ENCODE peak calls at places on chromosomes 5 and 9, in four cellular contexts. X is HFFc6, L is AG08396, Z is osteoblast. K is an unnamed sample.

GRCh38 chr9:87469833-87470465 is 27.7 kb upstream of the DAPK1 start:
- DNase-seq in Z (no peak), X (no peak), L (no peak), K (no peak)

GRCh38 chr9:124238546-124239140 is 19.1 kb upstream of the NEK6 start:
- DNase-seq in X (no peak), Z (no peak), L (no peak), K (no peak)

GRCh38 chr5:158720316-158720715 is 379.4 kb downstream of the EBF1 start:
- DNase-seq in L (no peak), X (no peak), Z (no peak), K (no peak)

GRCh38 chr5:135157421-135158314 is 123.6 kb upstream of the PITX1 start:
- DNase-seq in Z (no peak), L (no peak), X (no peak), K (no peak)

GRCh38 chr5:156534086-156534485 is 207.1 kb downstream of the SGCD start:
- DNase-seq in X (no peak), Z (no peak), L (no peak), K (no peak)

GRCh38 chr9:14419302-14419937 is 105.5 kb upstream of the NFIB start:
- DNase-seq in X (no peak), Z (no peak), L (no peak), K (no peak)

GRCh38 chr9:86749530-86750275 is 197.6 kb downstream of the GAS1 start:
- DNase-seq in L (peak), Z (no peak), X (peak), K (no peak)

GRCh38 chr5:177194278-177194677 is 60.7 kb downstream of the NSD1 start:
- DNase-seq in L (peak), X (peak), Z (peak), K (no peak)

GRCh38 chr5:54988817-54989216 is 3.4 kb upstream of the ESM1 start:
- DNase-seq in Z (no peak), L (no peak), X (no peak), K (no peak)

GRCh38 chr5:181100121-181101015 is 30.6 kb downstream of the OR2V1 start:
- DNase-seq in L (peak), Z (no peak), X (no peak), K (no peak)

GRCh38 chr5:6732634-6733410 is 19.6 kb downstream of the TENT4A start:
- DNase-seq in X (peak), Z (peak), L (peak), K (no peak)

GRCh38 chr9:93100265-93100636 is 4.2 kb downstream of the CARD19 start:
- DNase-seq in X (no peak), L (no peak), Z (no peak), K (peak)